ENCODE peak calls at places on chromosome 17, in ten cellular contexts. One of them, this sample, is unnamed.
A peak's percentile ranks its signal among the peaks of the same experiment; 100 is the strongest.

GRCh38 chr17:10618202-10618635 is 38.9 kb downstream of the MYH3 start:
- DNase-seq in astrocyte of the spinal cord: peak; percentile 57
- DNase-seq in WTC11: peak; percentile 80
- DNase-seq in RCC 7860: peak; percentile 55
- DNase-seq in activated T-cell treated with anti-CD3 and anti-CD28 coated beads for 1 hour: peak; percentile 38
- DNase-seq in GM20000: peak; percentile 65
- DNase-seq in naive thymus-derived CD4-positive, alpha-beta T cell: peak; percentile 38
- DNase-seq in NCI-H460: peak; percentile 86
- DNase-seq in type B pancreatic cell: peak; percentile 77
- DNase-seq in IMR-90: peak; percentile 57
- DNase-seq in this sample: peak; percentile 21

GRCh38 chr17:55624789-55625433 is 97.8 kb downstream of the TMEM100 start:
- DNase-seq in NCI-H460: no peak
- DNase-seq in type B pancreatic cell: no peak
- DNase-seq in activated T-cell treated with anti-CD3 and anti-CD28 coated beads for 1 hour: no peak
- DNase-seq in IMR-90: no peak
- DNase-seq in astrocyte of the spinal cord: no peak
- DNase-seq in WTC11: no peak
- DNase-seq in naive thymus-derived CD4-positive, alpha-beta T cell: no peak
- DNase-seq in GM20000: peak; percentile 30
- DNase-seq in RCC 7860: no peak
- DNase-seq in this sample: no peak

GRCh38 chr17:3916013-3916696 is at the start of gene P2RX1:
- DNase-seq in RCC 7860: no peak
- DNase-seq in astrocyte of the spinal cord: no peak
- DNase-seq in GM20000: peak; percentile 36
- DNase-seq in naive thymus-derived CD4-positive, alpha-beta T cell: peak; percentile 29
- DNase-seq in type B pancreatic cell: no peak
- DNase-seq in activated T-cell treated with anti-CD3 and anti-CD28 coated beads for 1 hour: no peak
- DNase-seq in NCI-H460: no peak
- DNase-seq in IMR-90: no peak
- DNase-seq in WTC11: no peak
- DNase-seq in this sample: no peak

GRCh38 chr17:2266045-2266864 is 37.3 kb downstream of the SMG6 start:
- DNase-seq in naive thymus-derived CD4-positive, alpha-beta T cell: peak; percentile 93
- DNase-seq in WTC11: no peak
- DNase-seq in RCC 7860: no peak
- DNase-seq in NCI-H460: no peak
- DNase-seq in IMR-90: no peak
- DNase-seq in astrocyte of the spinal cord: no peak
- DNase-seq in type B pancreatic cell: no peak
- DNase-seq in activated T-cell treated with anti-CD3 and anti-CD28 coated beads for 1 hour: peak; percentile 71
- DNase-seq in GM20000: peak; percentile 64
- DNase-seq in this sample: peak; percentile 78

GRCh38 chr17:81558115-81558468 is 5.9 kb upstream of the FAAP100 start:
- DNase-seq in RCC 7860: no peak
- DNase-seq in GM20000: no peak
- DNase-seq in naive thymus-derived CD4-positive, alpha-beta T cell: no peak
- DNase-seq in NCI-H460: no peak
- DNase-seq in WTC11: no peak
- DNase-seq in type B pancreatic cell: no peak
- DNase-seq in activated T-cell treated with anti-CD3 and anti-CD28 coated beads for 1 hour: no peak
- DNase-seq in astrocyte of the spinal cord: no peak
- DNase-seq in IMR-90: no peak
- DNase-seq in this sample: no peak

GRCh38 chr17:13306310-13306962 is 288.6 kb upstream of the ELAC2 start:
- DNase-seq in IMR-90: peak; percentile 84
- DNase-seq in GM20000: no peak
- DNase-seq in NCI-H460: peak; percentile 67
- DNase-seq in astrocyte of the spinal cord: peak; percentile 84
- DNase-seq in WTC11: peak; percentile 18
- DNase-seq in naive thymus-derived CD4-positive, alpha-beta T cell: no peak
- DNase-seq in RCC 7860: peak; percentile 67
- DNase-seq in activated T-cell treated with anti-CD3 and anti-CD28 coated beads for 1 hour: no peak
- DNase-seq in type B pancreatic cell: no peak
- DNase-seq in this sample: no peak

GRCh38 chr17:66398617-66399016 is 96.2 kb downstream of the PRKCA start:
- DNase-seq in IMR-90: no peak
- DNase-seq in WTC11: no peak
- DNase-seq in RCC 7860: no peak
- DNase-seq in naive thymus-derived CD4-positive, alpha-beta T cell: no peak
- DNase-seq in activated T-cell treated with anti-CD3 and anti-CD28 coated beads for 1 hour: no peak
- DNase-seq in NCI-H460: no peak
- DNase-seq in GM20000: no peak
- DNase-seq in astrocyte of the spinal cord: no peak
- DNase-seq in type B pancreatic cell: no peak
- DNase-seq in this sample: no peak

GRCh38 chr17:43982171-43982570 is 22.3 kb upstream of the NAGS start:
- DNase-seq in astrocyte of the spinal cord: no peak
- DNase-seq in RCC 7860: no peak
- DNase-seq in activated T-cell treated with anti-CD3 and anti-CD28 coated beads for 1 hour: no peak
- DNase-seq in GM20000: no peak
- DNase-seq in IMR-90: no peak
- DNase-seq in WTC11: no peak
- DNase-seq in NCI-H460: no peak
- DNase-seq in type B pancreatic cell: no peak
- DNase-seq in naive thymus-derived CD4-positive, alpha-beta T cell: no peak
- DNase-seq in this sample: no peak

GRCh38 chr17:80361495-80362220 is 53.3 kb upstream of the ENDOV start:
- DNase-seq in type B pancreatic cell: no peak
- DNase-seq in RCC 7860: no peak
- DNase-seq in NCI-H460: peak; percentile 6
- DNase-seq in WTC11: peak; percentile 77
- DNase-seq in IMR-90: no peak
- DNase-seq in naive thymus-derived CD4-positive, alpha-beta T cell: peak; percentile 10
- DNase-seq in GM20000: no peak
- DNase-seq in activated T-cell treated with anti-CD3 and anti-CD28 coated beads for 1 hour: no peak
- DNase-seq in astrocyte of the spinal cord: no peak
- DNase-seq in this sample: no peak

GRCh38 chr17:55434721-55435120 is 13.1 kb upstream of the MMD start:
- DNase-seq in RCC 7860: peak; percentile 36
- DNase-seq in NCI-H460: no peak
- DNase-seq in WTC11: no peak
- DNase-seq in activated T-cell treated with anti-CD3 and anti-CD28 coated beads for 1 hour: no peak
- DNase-seq in GM20000: no peak
- DNase-seq in IMR-90: peak; percentile 41
- DNase-seq in naive thymus-derived CD4-positive, alpha-beta T cell: no peak
- DNase-seq in type B pancreatic cell: no peak
- DNase-seq in astrocyte of the spinal cord: no peak
- DNase-seq in this sample: no peak

GRCh38 chr17:64103751-64104364 is 26.1 kb downstream of the ERN1 start:
- DNase-seq in astrocyte of the spinal cord: no peak
- DNase-seq in activated T-cell treated with anti-CD3 and anti-CD28 coated beads for 1 hour: no peak
- DNase-seq in type B pancreatic cell: no peak
- DNase-seq in IMR-90: peak; percentile 61
- DNase-seq in GM20000: no peak
- DNase-seq in WTC11: no peak
- DNase-seq in naive thymus-derived CD4-positive, alpha-beta T cell: no peak
- DNase-seq in RCC 7860: peak; percentile 56
- DNase-seq in NCI-H460: no peak
- DNase-seq in this sample: no peak

GRCh38 chr17:56785396-56785795 is 48.3 kb downstream of the C17orf67 start:
- DNase-seq in WTC11: no peak
- DNase-seq in RCC 7860: no peak
- DNase-seq in GM20000: no peak
- DNase-seq in activated T-cell treated with anti-CD3 and anti-CD28 coated beads for 1 hour: no peak
- DNase-seq in type B pancreatic cell: no peak
- DNase-seq in NCI-H460: no peak
- DNase-seq in naive thymus-derived CD4-positive, alpha-beta T cell: no peak
- DNase-seq in astrocyte of the spinal cord: peak; percentile 8
- DNase-seq in IMR-90: peak; percentile 67
- DNase-seq in this sample: no peak

GRCh38 chr17:34070712-34071111 is 184.4 kb upstream of the CCL2 start:
- DNase-seq in RCC 7860: no peak
- DNase-seq in type B pancreatic cell: no peak
- DNase-seq in naive thymus-derived CD4-positive, alpha-beta T cell: no peak
- DNase-seq in NCI-H460: no peak
- DNase-seq in astrocyte of the spinal cord: no peak
- DNase-seq in IMR-90: no peak
- DNase-seq in WTC11: no peak
- DNase-seq in activated T-cell treated with anti-CD3 and anti-CD28 coated beads for 1 hour: no peak
- DNase-seq in GM20000: no peak
- DNase-seq in this sample: no peak

GRCh38 chr17:64006361-64007088 is 8.4 kb downstream of the PRR29 start:
- DNase-seq in activated T-cell treated with anti-CD3 and anti-CD28 coated beads for 1 hour: no peak
- DNase-seq in type B pancreatic cell: peak; percentile 59
- DNase-seq in astrocyte of the spinal cord: no peak
- DNase-seq in WTC11: no peak
- DNase-seq in NCI-H460: no peak
- DNase-seq in RCC 7860: no peak
- DNase-seq in GM20000: peak; percentile 9
- DNase-seq in naive thymus-derived CD4-positive, alpha-beta T cell: no peak
- DNase-seq in IMR-90: no peak
- DNase-seq in this sample: no peak

GRCh38 chr17:45848405-45848804 is 3.7 kb downstream of the SPPL2C start:
- DNase-seq in GM20000: no peak
- DNase-seq in WTC11: no peak
- DNase-seq in NCI-H460: no peak
- DNase-seq in RCC 7860: no peak
- DNase-seq in activated T-cell treated with anti-CD3 and anti-CD28 coated beads for 1 hour: no peak
- DNase-seq in astrocyte of the spinal cord: no peak
- DNase-seq in type B pancreatic cell: no peak
- DNase-seq in IMR-90: no peak
- DNase-seq in naive thymus-derived CD4-positive, alpha-beta T cell: no peak
- DNase-seq in this sample: no peak

GRCh38 chr17:58691701-58692238 is at the start of gene TEX14:
- DNase-seq in WTC11: no peak
- DNase-seq in astrocyte of the spinal cord: no peak
- DNase-seq in RCC 7860: no peak
- DNase-seq in naive thymus-derived CD4-positive, alpha-beta T cell: no peak
- DNase-seq in IMR-90: no peak
- DNase-seq in GM20000: no peak
- DNase-seq in type B pancreatic cell: no peak
- DNase-seq in NCI-H460: no peak
- DNase-seq in activated T-cell treated with anti-CD3 and anti-CD28 coated beads for 1 hour: no peak
- DNase-seq in this sample: no peak

GRCh38 chr17:35875439-35876139 is 4.6 kb downstream of the CCL5 start:
- DNase-seq in IMR-90: no peak
- DNase-seq in WTC11: no peak
- DNase-seq in astrocyte of the spinal cord: no peak
- DNase-seq in naive thymus-derived CD4-positive, alpha-beta T cell: no peak
- DNase-seq in GM20000: peak; percentile 36
- DNase-seq in activated T-cell treated with anti-CD3 and anti-CD28 coated beads for 1 hour: no peak
- DNase-seq in RCC 7860: no peak
- DNase-seq in type B pancreatic cell: no peak
- DNase-seq in NCI-H460: no peak
- DNase-seq in this sample: no peak

GRCh38 chr17:74754832-74755231 is 6.4 kb downstream of the NHERF1 start:
- DNase-seq in IMR-90: no peak
- DNase-seq in NCI-H460: no peak
- DNase-seq in type B pancreatic cell: no peak
- DNase-seq in RCC 7860: no peak
- DNase-seq in GM20000: no peak
- DNase-seq in activated T-cell treated with anti-CD3 and anti-CD28 coated beads for 1 hour: no peak
- DNase-seq in naive thymus-derived CD4-positive, alpha-beta T cell: no peak
- DNase-seq in WTC11: no peak
- DNase-seq in astrocyte of the spinal cord: no peak
- DNase-seq in this sample: no peak

GRCh38 chr17:42928714-42929496 is 28.3 kb downstream of the G6PC1 start:
- DNase-seq in NCI-H460: peak; percentile 79
- DNase-seq in type B pancreatic cell: no peak
- DNase-seq in GM20000: peak; percentile 70
- DNase-seq in IMR-90: peak; percentile 85
- DNase-seq in WTC11: peak; percentile 32
- DNase-seq in astrocyte of the spinal cord: peak; percentile 80
- DNase-seq in activated T-cell treated with anti-CD3 and anti-CD28 coated beads for 1 hour: no peak
- DNase-seq in naive thymus-derived CD4-positive, alpha-beta T cell: no peak
- DNase-seq in RCC 7860: peak; percentile 48
- DNase-seq in this sample: no peak

GRCh38 chr17:55190748-55191147 is 74.0 kb upstream of the HLF start:
- DNase-seq in RCC 7860: no peak
- DNase-seq in NCI-H460: no peak
- DNase-seq in GM20000: peak; percentile 21
- DNase-seq in naive thymus-derived CD4-positive, alpha-beta T cell: no peak
- DNase-seq in WTC11: no peak
- DNase-seq in activated T-cell treated with anti-CD3 and anti-CD28 coated beads for 1 hour: no peak
- DNase-seq in astrocyte of the spinal cord: no peak
- DNase-seq in type B pancreatic cell: no peak
- DNase-seq in IMR-90: no peak
- DNase-seq in this sample: no peak

GRCh38 chr17:76011951-76012350 is 11.3 kb downstream of the CDK3 start:
- DNase-seq in WTC11: no peak
- DNase-seq in NCI-H460: no peak
- DNase-seq in naive thymus-derived CD4-positive, alpha-beta T cell: no peak
- DNase-seq in GM20000: no peak
- DNase-seq in type B pancreatic cell: no peak
- DNase-seq in activated T-cell treated with anti-CD3 and anti-CD28 coated beads for 1 hour: no peak
- DNase-seq in astrocyte of the spinal cord: no peak
- DNase-seq in RCC 7860: no peak
- DNase-seq in IMR-90: no peak
- DNase-seq in this sample: no peak

GRCh38 chr17:65685110-65685509 is 123.7 kb upstream of the AXIN2 start:
- DNase-seq in activated T-cell treated with anti-CD3 and anti-CD28 coated beads for 1 hour: no peak
- DNase-seq in GM20000: no peak
- DNase-seq in WTC11: no peak
- DNase-seq in type B pancreatic cell: no peak
- DNase-seq in NCI-H460: no peak
- DNase-seq in astrocyte of the spinal cord: no peak
- DNase-seq in naive thymus-derived CD4-positive, alpha-beta T cell: no peak
- DNase-seq in RCC 7860: no peak
- DNase-seq in IMR-90: no peak
- DNase-seq in this sample: no peak

GRCh38 chr17:66737524-66737923 is 97.4 kb upstream of the CACNG5 start:
- DNase-seq in WTC11: peak; percentile 54
- DNase-seq in astrocyte of the spinal cord: peak; percentile 62
- DNase-seq in GM20000: no peak
- DNase-seq in NCI-H460: no peak
- DNase-seq in IMR-90: peak; percentile 49
- DNase-seq in activated T-cell treated with anti-CD3 and anti-CD28 coated beads for 1 hour: no peak
- DNase-seq in naive thymus-derived CD4-positive, alpha-beta T cell: no peak
- DNase-seq in RCC 7860: no peak
- DNase-seq in type B pancreatic cell: no peak
- DNase-seq in this sample: no peak

GRCh38 chr17:55340726-55341125 is 76.0 kb downstream of the HLF start:
- DNase-seq in WTC11: no peak
- DNase-seq in IMR-90: no peak
- DNase-seq in NCI-H460: no peak
- DNase-seq in activated T-cell treated with anti-CD3 and anti-CD28 coated beads for 1 hour: no peak
- DNase-seq in type B pancreatic cell: no peak
- DNase-seq in GM20000: no peak
- DNase-seq in astrocyte of the spinal cord: no peak
- DNase-seq in naive thymus-derived CD4-positive, alpha-beta T cell: no peak
- DNase-seq in RCC 7860: no peak
- DNase-seq in this sample: no peak

GRCh38 chr17:4973431-4973830 is 5.8 kb upstream of the SPAG7 start:
- DNase-seq in GM20000: no peak
- DNase-seq in type B pancreatic cell: no peak
- DNase-seq in IMR-90: no peak
- DNase-seq in WTC11: no peak
- DNase-seq in RCC 7860: no peak
- DNase-seq in astrocyte of the spinal cord: no peak
- DNase-seq in naive thymus-derived CD4-positive, alpha-beta T cell: no peak
- DNase-seq in NCI-H460: no peak
- DNase-seq in activated T-cell treated with anti-CD3 and anti-CD28 coated beads for 1 hour: no peak
- DNase-seq in this sample: no peak

GRCh38 chr17:41812176-41813038 is at the start of gene FKBP10:
- DNase-seq in naive thymus-derived CD4-positive, alpha-beta T cell: peak; percentile 48
- DNase-seq in astrocyte of the spinal cord: peak; percentile 95
- DNase-seq in activated T-cell treated with anti-CD3 and anti-CD28 coated beads for 1 hour: peak; percentile 30
- DNase-seq in IMR-90: peak; percentile 92
- DNase-seq in WTC11: peak; percentile 90
- DNase-seq in RCC 7860: peak; percentile 57
- DNase-seq in NCI-H460: peak; percentile 70
- DNase-seq in GM20000: peak; percentile 75
- DNase-seq in type B pancreatic cell: peak; percentile 90
- DNase-seq in this sample: no peak

GRCh38 chr17:29931253-29931932 is 1.4 kb upstream of the SSH2 start:
- DNase-seq in activated T-cell treated with anti-CD3 and anti-CD28 coated beads for 1 hour: peak; percentile 51
- DNase-seq in RCC 7860: peak; percentile 78
- DNase-seq in NCI-H460: peak; percentile 75
- DNase-seq in IMR-90: peak; percentile 78
- DNase-seq in GM20000: peak; percentile 72
- DNase-seq in astrocyte of the spinal cord: peak; percentile 79
- DNase-seq in type B pancreatic cell: no peak
- DNase-seq in WTC11: peak; percentile 23
- DNase-seq in naive thymus-derived CD4-positive, alpha-beta T cell: peak; percentile 85
- DNase-seq in this sample: peak; percentile 60

This sample was measured in T follicular helper cell.